ENCODE peak calls at places on chromosomes 6 and 20, in seven cellular contexts. D is right cardiac atrium, S is kidney glomerular epithelial cell, B is kidney tubule cell, P is D341Med, C is tibial artery, O is astrocyte of the hippocampus. X is an unnamed sample.
A peak's percentile ranks its signal among the peaks of the same experiment; 100 is the strongest.

GRCh38 chr20:46820682-46821081 is 74.0 kb upstream of the EYA2 start:
- DNase-seq in P (no peak), O (no peak), D (no peak), C (no peak), B (no peak), S (no peak), X (no peak)

GRCh38 chr6:121143476-121143875 is 190.8 kb downstream of the TBC1D32 start:
- DNase-seq in P (no peak), D (no peak), C (no peak), S (peak; percentile 31), B (peak; percentile 76), O (no peak), X (peak; percentile 2)

GRCh38 chr6:109455161-109455501 is 441 bp downstream of the MICAL1 start:
- DNase-seq in C (no peak), S (no peak), O (no peak), D (no peak), P (no peak), B (no peak), X (peak; percentile 14)

GRCh38 chr6:11710221-11710836 is 68.3 kb downstream of the ADTRP start:
- DNase-seq in O (peak; percentile 32), S (peak; percentile 8), B (peak; percentile 53), D (no peak), C (no peak), P (no peak), X (no peak)

GRCh38 chr6:75757295-75757694 is 8.3 kb downstream of the MYO6 start:
- DNase-seq in D (no peak), O (no peak), C (no peak), P (no peak), B (peak; percentile 44), S (no peak), X (no peak)

GRCh38 chr6:89979473-89980119 is 85.3 kb downstream of the GJA10 start:
- DNase-seq in O (no peak), C (no peak), P (no peak), D (no peak), S (no peak), B (no peak), X (no peak)

GRCh38 chr20:18066421-18067333 is 9.0 kb upstream of the OVOL2 start:
- DNase-seq in B (no peak), C (no peak), D (no peak), P (no peak), O (no peak), S (no peak), X (no peak)

GRCh38 chr6:170007468-170008240 is 256.2 kb downstream of the ERMARD start:
- DNase-seq in P (no peak), D (no peak), O (no peak), C (no peak), B (no peak), S (no peak), X (no peak)

GRCh38 chr6:73452107-73452461 is at the start of gene CGAS:
- DNase-seq in S (no peak), D (peak; percentile 84), B (peak; percentile 79), P (no peak), O (no peak), C (peak; percentile 85), X (no peak)

GRCh38 chr20:32885201-32885600 is 26.5 kb downstream of the EFCAB8 start:
- DNase-seq in O (no peak), P (no peak), S (no peak), B (no peak), D (no peak), C (no peak), X (no peak)

GRCh38 chr6:12324741-12325140 is 34.6 kb downstream of the EDN1 start:
- DNase-seq in B (peak; percentile 88), C (no peak), O (peak; percentile 31), P (no peak), S (no peak), D (no peak), X (no peak)

X was measured in ACHN.